ENCODE peak calls at places on chromosomes 12 and 14, in nine cellular contexts. One of them, this sample, is unnamed.

GRCh38 chr14:89589400-89590128 is 172.5 kb upstream of the FOXN3 start:
- DNase-seq in A549: no peak
- DNase-seq in transverse colon: no peak
- DNase-seq in left ventricle myocardium inferior: peak; percentile 26
- DNase-seq in mammary epithelial cell: no peak
- DNase-seq in AG10803: no peak
- DNase-seq in AG09309: no peak
- DNase-seq in Calu3: no peak
- DNase-seq in suprapubic skin: no peak
- DNase-seq in this sample: no peak

GRCh38 chr12:124520258-124520657 is 47.2 kb downstream of the NCOR2 start:
- DNase-seq in A549: peak; percentile 76
- DNase-seq in transverse colon: peak; percentile 44
- DNase-seq in left ventricle myocardium inferior: peak; percentile 45
- DNase-seq in Calu3: peak; percentile 47
- DNase-seq in mammary epithelial cell: peak; percentile 87
- DNase-seq in suprapubic skin: no peak
- DNase-seq in AG10803: no peak
- DNase-seq in AG09309: no peak
- DNase-seq in this sample: no peak

GRCh38 chr12:79098530-79098929 is 234.0 kb downstream of the SYT1 start:
- DNase-seq in Calu3: no peak
- DNase-seq in left ventricle myocardium inferior: no peak
- DNase-seq in A549: no peak
- DNase-seq in AG10803: no peak
- DNase-seq in AG09309: no peak
- DNase-seq in mammary epithelial cell: no peak
- DNase-seq in suprapubic skin: no peak
- DNase-seq in transverse colon: no peak
- DNase-seq in this sample: no peak

GRCh38 chr14:32594766-32595165 is 265.7 kb downstream of the AKAP6 start:
- DNase-seq in AG09309: peak; percentile 73
- DNase-seq in transverse colon: no peak
- DNase-seq in A549: no peak
- DNase-seq in suprapubic skin: no peak
- DNase-seq in mammary epithelial cell: peak; percentile 23
- DNase-seq in Calu3: no peak
- DNase-seq in AG10803: peak; percentile 91
- DNase-seq in left ventricle myocardium inferior: no peak
- DNase-seq in this sample: no peak

GRCh38 chr12:15629108-15629507 is 160.1 kb downstream of the EPS8 start:
- DNase-seq in AG10803: peak; percentile 94
- DNase-seq in A549: peak; percentile 97
- DNase-seq in AG09309: peak; percentile 97
- DNase-seq in suprapubic skin: no peak
- DNase-seq in transverse colon: peak; percentile 64
- DNase-seq in mammary epithelial cell: peak; percentile 88
- DNase-seq in left ventricle myocardium inferior: peak; percentile 36
- DNase-seq in Calu3: peak; percentile 75
- DNase-seq in this sample: no peak

GRCh38 chr14:74705607-74706006 is 7.3 kb downstream of the AREL1 start:
- DNase-seq in transverse colon: no peak
- DNase-seq in left ventricle myocardium inferior: no peak
- DNase-seq in mammary epithelial cell: no peak
- DNase-seq in AG09309: no peak
- DNase-seq in A549: no peak
- DNase-seq in AG10803: no peak
- DNase-seq in Calu3: no peak
- DNase-seq in suprapubic skin: no peak
- DNase-seq in this sample: no peak

GRCh38 chr14:72611956-72612500 is 281.9 kb downstream of the DPF3 start:
- DNase-seq in left ventricle myocardium inferior: no peak
- DNase-seq in A549: no peak
- DNase-seq in AG10803: no peak
- DNase-seq in transverse colon: no peak
- DNase-seq in suprapubic skin: peak; percentile 56
- DNase-seq in AG09309: no peak
- DNase-seq in Calu3: no peak
- DNase-seq in mammary epithelial cell: no peak
- DNase-seq in this sample: peak; percentile 1

GRCh38 chr14:35333347-35333730 is 41.2 kb downstream of the PSMA6 start:
- DNase-seq in AG09309: no peak
- DNase-seq in left ventricle myocardium inferior: no peak
- DNase-seq in transverse colon: no peak
- DNase-seq in A549: no peak
- DNase-seq in Calu3: no peak
- DNase-seq in suprapubic skin: no peak
- DNase-seq in mammary epithelial cell: no peak
- DNase-seq in AG10803: no peak
- DNase-seq in this sample: no peak

GRCh38 chr12:42725839-42726238 is 136.3 kb upstream of the PRICKLE1 start:
- DNase-seq in suprapubic skin: no peak
- DNase-seq in AG09309: peak; percentile 53
- DNase-seq in Calu3: no peak
- DNase-seq in transverse colon: no peak
- DNase-seq in mammary epithelial cell: peak; percentile 83
- DNase-seq in A549: no peak
- DNase-seq in left ventricle myocardium inferior: no peak
- DNase-seq in AG10803: peak; percentile 61
- DNase-seq in this sample: no peak

GRCh38 chr14:24965934-24966593 is 83.9 kb downstream of the STXBP6 start:
- DNase-seq in A549: peak; percentile 28
- DNase-seq in AG09309: peak; percentile 90
- DNase-seq in suprapubic skin: no peak
- DNase-seq in AG10803: peak; percentile 98
- DNase-seq in transverse colon: peak; percentile 37
- DNase-seq in left ventricle myocardium inferior: peak; percentile 26
- DNase-seq in mammary epithelial cell: peak; percentile 35
- DNase-seq in Calu3: peak; percentile 20
- DNase-seq in this sample: no peak

GRCh38 chr12:14896477-14897184 is 11.0 kb upstream of the MGP start:
- DNase-seq in transverse colon: no peak
- DNase-seq in suprapubic skin: no peak
- DNase-seq in Calu3: no peak
- DNase-seq in left ventricle myocardium inferior: no peak
- DNase-seq in A549: no peak
- DNase-seq in AG09309: peak; percentile 29
- DNase-seq in AG10803: peak; percentile 67
- DNase-seq in mammary epithelial cell: no peak
- DNase-seq in this sample: no peak

GRCh38 chr12:119202121-119202527 is 23.4 kb downstream of the HSPB8 start:
- DNase-seq in suprapubic skin: no peak
- DNase-seq in Calu3: no peak
- DNase-seq in AG10803: no peak
- DNase-seq in A549: no peak
- DNase-seq in left ventricle myocardium inferior: no peak
- DNase-seq in transverse colon: no peak
- DNase-seq in mammary epithelial cell: no peak
- DNase-seq in AG09309: no peak
- DNase-seq in this sample: no peak

GRCh38 chr14:68659021-68659931 is 133.6 kb downstream of the ZFP36L1 start:
- DNase-seq in mammary epithelial cell: no peak
- DNase-seq in AG09309: no peak
- DNase-seq in suprapubic skin: no peak
- DNase-seq in transverse colon: no peak
- DNase-seq in A549: no peak
- DNase-seq in AG10803: peak; percentile 68
- DNase-seq in left ventricle myocardium inferior: no peak
- DNase-seq in Calu3: no peak
- DNase-seq in this sample: no peak

GRCh38 chr12:106113042-106113441 is 25.7 kb downstream of the NUAK1 start:
- DNase-seq in transverse colon: no peak
- DNase-seq in mammary epithelial cell: peak; percentile 71
- DNase-seq in suprapubic skin: no peak
- DNase-seq in A549: no peak
- DNase-seq in Calu3: no peak
- DNase-seq in AG10803: peak; percentile 68
- DNase-seq in AG09309: no peak
- DNase-seq in left ventricle myocardium inferior: no peak
- DNase-seq in this sample: no peak

GRCh38 chr12:120224304-120225199 is 23.6 kb upstream of the RPLP0 start:
- DNase-seq in mammary epithelial cell: peak; percentile 45
- DNase-seq in suprapubic skin: peak; percentile 80
- DNase-seq in AG09309: no peak
- DNase-seq in Calu3: peak; percentile 83
- DNase-seq in AG10803: no peak
- DNase-seq in left ventricle myocardium inferior: peak; percentile 48
- DNase-seq in transverse colon: peak; percentile 86
- DNase-seq in A549: no peak
- DNase-seq in this sample: no peak

GRCh38 chr12:25352078-25352918 is 101.6 kb upstream of the KRAS start:
- DNase-seq in mammary epithelial cell: peak; percentile 32
- DNase-seq in AG09309: no peak
- DNase-seq in Calu3: no peak
- DNase-seq in AG10803: peak; percentile 31
- DNase-seq in A549: no peak
- DNase-seq in transverse colon: no peak
- DNase-seq in suprapubic skin: no peak
- DNase-seq in left ventricle myocardium inferior: no peak
- DNase-seq in this sample: no peak

GRCh38 chr12:31536672-31537071 is 54.3 kb downstream of the DENND5B start:
- DNase-seq in AG09309: no peak
- DNase-seq in A549: no peak
- DNase-seq in suprapubic skin: no peak
- DNase-seq in mammary epithelial cell: no peak
- DNase-seq in AG10803: peak; percentile 44
- DNase-seq in transverse colon: no peak
- DNase-seq in Calu3: no peak
- DNase-seq in left ventricle myocardium inferior: no peak
- DNase-seq in this sample: no peak

GRCh38 chr12:120376416-120376815 is 7.5 kb upstream of the MSI1 start:
- DNase-seq in transverse colon: no peak
- DNase-seq in A549: no peak
- DNase-seq in suprapubic skin: no peak
- DNase-seq in mammary epithelial cell: peak; percentile 61
- DNase-seq in Calu3: no peak
- DNase-seq in left ventricle myocardium inferior: no peak
- DNase-seq in AG10803: no peak
- DNase-seq in AG09309: no peak
- DNase-seq in this sample: no peak

GRCh38 chr14:100409016-100409385 is 85.9 kb downstream of the SLC25A47 start:
- DNase-seq in Calu3: no peak
- DNase-seq in suprapubic skin: no peak
- DNase-seq in AG10803: no peak
- DNase-seq in AG09309: no peak
- DNase-seq in mammary epithelial cell: no peak
- DNase-seq in transverse colon: no peak
- DNase-seq in A549: no peak
- DNase-seq in left ventricle myocardium inferior: no peak
- DNase-seq in this sample: no peak

GRCh38 chr12:627863-628805 is 35.1 kb downstream of the NINJ2 start:
- DNase-seq in AG10803: no peak
- DNase-seq in left ventricle myocardium inferior: no peak
- DNase-seq in A549: no peak
- DNase-seq in Calu3: no peak
- DNase-seq in AG09309: no peak
- DNase-seq in mammary epithelial cell: no peak
- DNase-seq in suprapubic skin: no peak
- DNase-seq in transverse colon: no peak
- DNase-seq in this sample: no peak

GRCh38 chr12:68180792-68181744 is 21.5 kb upstream of the IFNG start:
- DNase-seq in Calu3: no peak
- DNase-seq in left ventricle myocardium inferior: no peak
- DNase-seq in mammary epithelial cell: no peak
- DNase-seq in AG10803: peak; percentile 3
- DNase-seq in A549: no peak
- DNase-seq in AG09309: no peak
- DNase-seq in suprapubic skin: no peak
- DNase-seq in transverse colon: no peak
- DNase-seq in this sample: no peak

GRCh38 chr14:103854822-103855733 is 7.7 kb upstream of the PPP1R13B start:
- DNase-seq in left ventricle myocardium inferior: no peak
- DNase-seq in A549: no peak
- DNase-seq in Calu3: no peak
- DNase-seq in AG09309: no peak
- DNase-seq in suprapubic skin: peak; percentile 82
- DNase-seq in AG10803: no peak
- DNase-seq in mammary epithelial cell: peak; percentile 23
- DNase-seq in transverse colon: peak; percentile 59
- DNase-seq in this sample: peak; percentile 52
- TF ChIP-seq CTCF in left ventricle myocardium inferior: peak; percentile 11
- TF ChIP-seq CTCF in A549: no peak
- TF ChIP-seq CTCF in Calu3: no peak
- TF ChIP-seq CTCF in AG09309: no peak
- TF ChIP-seq CTCF in suprapubic skin: no peak
- TF ChIP-seq CTCF in AG10803: no peak
- TF ChIP-seq CTCF in mammary epithelial cell: no peak
- TF ChIP-seq CTCF in transverse colon: no peak
- TF ChIP-seq CTCF in this sample: no peak

GRCh38 chr12:69779928-69780327 is 41.3 kb downstream of the RAB3IP start:
- DNase-seq in suprapubic skin: no peak
- DNase-seq in Calu3: peak; percentile 74
- DNase-seq in AG10803: peak; percentile 11
- DNase-seq in left ventricle myocardium inferior: no peak
- DNase-seq in transverse colon: no peak
- DNase-seq in mammary epithelial cell: peak; percentile 34
- DNase-seq in A549: peak; percentile 51
- DNase-seq in AG09309: no peak
- DNase-seq in this sample: no peak
- TF ChIP-seq CTCF in suprapubic skin: no peak
- TF ChIP-seq CTCF in Calu3: peak; percentile 74
- TF ChIP-seq CTCF in AG10803: peak; percentile 44
- TF ChIP-seq CTCF in left ventricle myocardium inferior: no peak
- TF ChIP-seq CTCF in transverse colon: no peak
- TF ChIP-seq CTCF in mammary epithelial cell: peak; percentile 69
- TF ChIP-seq CTCF in A549: peak; percentile 24
- TF ChIP-seq CTCF in AG09309: peak; percentile 43
- TF ChIP-seq CTCF in this sample: peak; percentile 27

GRCh38 chr12:7108042-7108927 is 729 bp downstream of the C1RL start:
- DNase-seq in left ventricle myocardium inferior: peak; percentile 79
- DNase-seq in transverse colon: peak; percentile 88
- DNase-seq in mammary epithelial cell: peak; percentile 86
- DNase-seq in suprapubic skin: peak; percentile 90
- DNase-seq in Calu3: peak; percentile 82
- DNase-seq in A549: peak; percentile 90
- DNase-seq in AG10803: peak; percentile 74
- DNase-seq in AG09309: no peak
- DNase-seq in this sample: peak; percentile 70
- TF ChIP-seq CTCF in left ventricle myocardium inferior: no peak
- TF ChIP-seq CTCF in transverse colon: no peak
- TF ChIP-seq CTCF in mammary epithelial cell: peak; percentile 2
- TF ChIP-seq CTCF in suprapubic skin: no peak
- TF ChIP-seq CTCF in Calu3: no peak
- TF ChIP-seq CTCF in A549: no peak
- TF ChIP-seq CTCF in AG10803: no peak
- TF ChIP-seq CTCF in AG09309: no peak
- TF ChIP-seq CTCF in this sample: no peak

DNA sequence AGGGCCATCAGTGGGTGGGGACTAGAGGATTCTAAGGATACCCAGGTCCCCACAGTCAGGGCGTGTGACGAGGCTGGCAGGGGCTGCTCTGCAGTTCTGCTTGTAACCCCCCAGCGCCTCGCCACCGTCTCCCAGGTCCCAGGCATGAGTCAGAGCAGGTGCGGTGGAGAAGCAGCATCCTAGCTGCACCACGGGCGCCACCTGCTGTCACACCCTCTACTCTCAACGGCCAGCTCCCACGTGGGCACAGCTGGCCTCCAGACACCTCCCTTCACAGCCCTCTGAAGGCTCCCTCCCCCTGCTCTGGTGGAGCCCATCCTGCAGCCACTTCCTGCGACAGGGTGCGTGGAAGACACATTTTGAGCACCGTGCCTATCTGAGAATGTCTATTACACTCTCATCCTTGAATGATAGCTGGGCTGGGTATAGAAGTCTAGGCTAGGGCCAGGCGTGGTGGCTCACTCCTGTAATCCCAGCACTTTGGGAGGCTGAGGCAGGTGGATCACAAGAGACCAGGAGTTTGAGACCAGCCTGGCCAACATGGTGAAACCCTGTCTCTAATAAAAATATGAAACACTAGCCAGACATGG is 6.9 kb upstream of the NUDT14 start:
- DNase-seq in Calu3: peak; percentile 68
- DNase-seq in AG10803: no peak
- DNase-seq in suprapubic skin: no peak
- DNase-seq in transverse colon: peak; percentile 56
- DNase-seq in AG09309: no peak
- DNase-seq in mammary epithelial cell: no peak
- DNase-seq in A549: peak; percentile 53
- DNase-seq in left ventricle myocardium inferior: no peak
- DNase-seq in this sample: no peak
- TF ChIP-seq CTCF in Calu3: peak; percentile 35
- TF ChIP-seq CTCF in AG10803: no peak
- TF ChIP-seq CTCF in suprapubic skin: no peak
- TF ChIP-seq CTCF in transverse colon: peak; percentile 20
- TF ChIP-seq CTCF in AG09309: no peak
- TF ChIP-seq CTCF in mammary epithelial cell: peak; percentile 33
- TF ChIP-seq CTCF in A549: no peak
- TF ChIP-seq CTCF in left ventricle myocardium inferior: peak; percentile 23
- TF ChIP-seq CTCF in this sample: no peak